ENCODE peak calls at places on chromosomes 11 and 22, in seven cellular contexts. A is spleen, U is HCT116, D is transverse colon, E is thoracic aorta, R is mammary epithelial cell, L is heart left ventricle. Y is an unnamed sample.

GRCh38 chr11:13052130-13052541 is 43.0 kb downstream of the RASSF10 start:
- DNase-seq in A (no peak), U (no peak), D (peak), E (no peak), R (no peak), L (no peak), Y (peak)

GRCh38 chr11:45412521-45412920 is 126.4 kb upstream of the SYT13 start:
- DNase-seq in A (no peak), U (no peak), D (no peak), E (no peak), R (no peak), L (no peak), Y (no peak)

GRCh38 chr22:44456661-44457412 is 41.2 kb downstream of the RTL6 start:
- DNase-seq in A (peak), U (no peak), D (no peak), E (no peak), R (no peak), L (no peak), Y (no peak)

GRCh38 chr11:2096001-2096918 is 42.9 kb downstream of the IGF2 start:
- DNase-seq in A (peak), U (no peak), D (no peak), E (no peak), R (no peak), L (peak), Y (no peak)

GRCh38 chr22:50504245-50505211 is 3.0 kb downstream of the LMF2 start:
- DNase-seq in A (peak), U (no peak), D (no peak), E (no peak), R (peak), L (peak), Y (no peak)

GRCh38 chr11:94885133-94885532 is 88.2 kb downstream of the CWC15 start:
- DNase-seq in A (no peak), U (no peak), D (no peak), E (no peak), R (peak), L (no peak), Y (peak)

GRCh38 chr22:23268877-23269276 is 88.6 kb downstream of the BCR start:
- DNase-seq in A (no peak), U (no peak), D (no peak), E (no peak), R (no peak), L (no peak), Y (no peak)

GRCh38 chr11:111265421-111265820 is 19.9 kb downstream of the POU2AF2 start:
- DNase-seq in A (no peak), U (no peak), D (no peak), E (no peak), R (no peak), L (no peak), Y (no peak)

GRCh38 chr11:78808903-78809302 is 234.2 kb upstream of the NARS2 start:
- DNase-seq in A (no peak), U (no peak), D (peak), E (no peak), R (no peak), L (no peak), Y (no peak)

GRCh38 chr11:18844753-18845367 is 53.3 kb upstream of the PTPN5 start:
- DNase-seq in A (no peak), U (peak), D (no peak), E (no peak), R (peak), L (no peak), Y (peak)

GRCh38 chr11:64870176-64870892 is 8.1 kb downstream of the EHD1 start:
- DNase-seq in A (peak), U (no peak), D (peak), E (no peak), R (peak), L (no peak), Y (no peak)

GRCh38 chr22:49094151-49094550 is 733.5 kb downstream of the BRD1 start:
- DNase-seq in A (peak), U (no peak), D (no peak), E (no peak), R (no peak), L (no peak), Y (no peak)

GRCh38 chr22:37218771-37219411 is 6.6 kb upstream of the SSTR3 start:
- DNase-seq in A (peak), U (no peak), D (peak), E (no peak), R (no peak), L (no peak), Y (no peak)

GRCh38 chr22:45552580-45553332 is 50.1 kb downstream of the FBLN1 start:
- DNase-seq in A (no peak), U (no peak), D (peak), E (no peak), R (peak), L (peak), Y (no peak)

GRCh38 chr11:27215471-27216267 is 147.3 kb downstream of the CCDC34 start:
- DNase-seq in A (peak), U (no peak), D (no peak), E (no peak), R (no peak), L (peak), Y (no peak)

GRCh38 chr11:31872074-31872440 is 60.9 kb upstream of the PAX6 start:
- DNase-seq in A (no peak), U (no peak), D (no peak), E (no peak), R (peak), L (no peak), Y (no peak)

GRCh38 chr11:120515186-120515723 is 3.7 kb downstream of the GRIK4 start:
- DNase-seq in A (peak), U (no peak), D (no peak), E (no peak), R (no peak), L (no peak), Y (no peak)

GRCh38 chr11:126363706-126364245 is 8.3 kb downstream of the ST3GAL4 start:
- DNase-seq in A (peak), U (no peak), D (no peak), E (no peak), R (no peak), L (peak), Y (no peak)

GRCh38 chr11:3944198-3944597 is 88.7 kb downstream of the STIM1 start:
- DNase-seq in A (no peak), U (no peak), D (no peak), E (no peak), R (no peak), L (no peak), Y (no peak)

GRCh38 chr11:36581536-36581935 is 12.8 kb upstream of the IFTAP start:
- DNase-seq in A (no peak), U (no peak), D (no peak), E (no peak), R (no peak), L (no peak), Y (no peak)

DNA sequence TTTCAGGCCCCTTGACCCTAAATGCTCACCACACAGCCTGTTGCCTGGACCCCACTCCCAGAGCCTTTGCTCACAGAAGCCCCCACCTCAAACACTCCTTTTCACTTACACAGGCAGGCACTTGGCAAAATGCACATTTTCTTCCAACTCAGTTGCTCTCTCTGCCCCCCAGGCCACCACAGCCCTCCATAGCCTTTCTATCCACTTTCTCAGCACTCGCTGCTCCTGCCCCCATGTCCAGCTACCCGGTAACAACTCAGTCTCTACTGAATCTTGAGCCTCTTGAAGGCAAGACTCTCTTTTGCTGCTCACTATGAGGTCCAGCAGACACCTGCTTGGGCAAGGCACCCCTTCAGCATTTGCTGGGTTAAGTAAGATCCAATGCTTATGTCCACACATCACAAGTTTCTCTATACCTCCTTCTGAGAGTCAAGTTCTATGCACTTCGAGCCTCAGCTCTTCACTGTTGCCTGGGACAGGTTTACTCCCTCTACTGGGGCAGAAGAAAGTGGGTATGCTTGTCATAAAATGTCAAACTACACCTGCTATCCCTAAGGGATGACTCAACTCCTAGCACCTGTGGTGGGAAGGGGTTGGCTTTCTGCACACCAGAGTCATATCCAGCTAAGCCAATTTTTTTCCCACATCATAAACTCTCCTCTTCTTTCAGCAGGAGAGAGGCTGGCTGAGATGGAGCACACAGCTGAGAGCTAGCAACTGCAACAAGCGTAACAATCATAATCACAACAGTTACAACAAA is 36.9 kb downstream of the MORC2 start:
- DNase-seq in A (no peak), U (no peak), D (no peak), E (no peak), R (no peak), L (no peak), Y (no peak)
- H3K27ac ChIP-seq in A (no peak), U (no peak), D (no peak), E (no peak), R (no peak), L (no peak), Y (no peak)

GRCh38 chr11:10680956-10681487 is 12.5 kb downstream of the IRAG1 start:
- DNase-seq in A (no peak), U (no peak), D (no peak), E (no peak), R (no peak), L (no peak), Y (no peak)
- TF ChIP-seq CTCF in A (no peak), U (no peak), D (no peak), E (no peak), R (no peak), L (no peak), Y (no peak)

GRCh38 chr22:27430799-27431480 is 370.6 kb downstream of the MN1 start:
- DNase-seq in A (no peak), U (no peak), D (no peak), E (no peak), R (no peak), L (no peak), Y (no peak)
- H3K27ac ChIP-seq in A (no peak), U (no peak), D (no peak), E (no peak), R (no peak), L (no peak), Y (no peak)

GRCh38 chr11:117143871-117144476 is at the start of gene PAFAH1B2:
- DNase-seq in A (peak), U (peak), D (peak), E (peak), R (peak), L (peak), Y (peak)
- TF ChIP-seq CTCF in A (no peak), U (no peak), D (no peak), E (no peak), R (no peak), L (no peak), Y (no peak)

Y was measured in RWPE1.